ENCODE peak calls at places on chromosomes 7 and 10, in six cellular contexts. One of them, this sample, is unnamed.

GRCh38 chr10:98967601-98968000 is 268.1 kb downstream of the HPSE2 start:
- DNase-seq in RWPE1: no peak
- DNase-seq in Calu3: no peak
- DNase-seq in hepatic stellate cell: no peak
- DNase-seq in glutamatergic neuron: no peak
- DNase-seq in HT-29: no peak
- DNase-seq in this sample: no peak

GRCh38 chr7:130912910-130913720 is 179.1 kb upstream of the KLF14 start:
- DNase-seq in RWPE1: peak; percentile 80
- DNase-seq in Calu3: peak; percentile 88
- DNase-seq in hepatic stellate cell: peak; percentile 66
- DNase-seq in glutamatergic neuron: no peak
- DNase-seq in HT-29: peak; percentile 92
- DNase-seq in this sample: peak; percentile 98

GRCh38 chr10:110843796-110844616 is 27.7 kb upstream of the PDCD4 start:
- DNase-seq in RWPE1: no peak
- DNase-seq in Calu3: no peak
- DNase-seq in hepatic stellate cell: no peak
- DNase-seq in glutamatergic neuron: no peak
- DNase-seq in HT-29: no peak
- DNase-seq in this sample: no peak

GRCh38 chr7:13829231-13829630 is 160.2 kb downstream of the ETV1 start:
- DNase-seq in RWPE1: no peak
- DNase-seq in Calu3: no peak
- DNase-seq in hepatic stellate cell: no peak
- DNase-seq in glutamatergic neuron: no peak
- DNase-seq in HT-29: no peak
- DNase-seq in this sample: no peak

GRCh38 chr7:111982804-111983203 is 223.4 kb downstream of the DOCK4 start:
- DNase-seq in RWPE1: no peak
- DNase-seq in Calu3: no peak
- DNase-seq in hepatic stellate cell: peak; percentile 29
- DNase-seq in glutamatergic neuron: no peak
- DNase-seq in HT-29: no peak
- DNase-seq in this sample: peak; percentile 21

GRCh38 chr7:1248077-1248458 is 15.4 kb downstream of the UNCX start:
- DNase-seq in RWPE1: no peak
- DNase-seq in Calu3: no peak
- DNase-seq in hepatic stellate cell: no peak
- DNase-seq in glutamatergic neuron: peak; percentile 40
- DNase-seq in HT-29: no peak
- DNase-seq in this sample: no peak

GRCh38 chr7:17071866-17072265 is 190.1 kb upstream of the AGR3 start:
- DNase-seq in RWPE1: no peak
- DNase-seq in Calu3: no peak
- DNase-seq in hepatic stellate cell: no peak
- DNase-seq in glutamatergic neuron: no peak
- DNase-seq in HT-29: no peak
- DNase-seq in this sample: no peak

GRCh38 chr7:94578615-94579014 is 69.0 kb downstream of the CASD1 start:
- DNase-seq in RWPE1: no peak
- DNase-seq in Calu3: peak; percentile 46
- DNase-seq in hepatic stellate cell: no peak
- DNase-seq in glutamatergic neuron: no peak
- DNase-seq in HT-29: no peak
- DNase-seq in this sample: no peak

GRCh38 chr10:24958701-24959392 is 6.4 kb upstream of the PRTFDC1 start:
- DNase-seq in RWPE1: no peak
- DNase-seq in Calu3: no peak
- DNase-seq in hepatic stellate cell: peak; percentile 9
- DNase-seq in glutamatergic neuron: no peak
- DNase-seq in HT-29: no peak
- DNase-seq in this sample: no peak

GRCh38 chr10:26627320-26627719 is 70.2 kb upstream of the PDSS1 start:
- DNase-seq in RWPE1: no peak
- DNase-seq in Calu3: no peak
- DNase-seq in hepatic stellate cell: no peak
- DNase-seq in glutamatergic neuron: peak; percentile 17
- DNase-seq in HT-29: no peak
- DNase-seq in this sample: no peak

GRCh38 chr7:44460325-44460724 is 30.1 kb downstream of the NUDCD3 start:
- DNase-seq in RWPE1: no peak
- DNase-seq in Calu3: peak; percentile 17
- DNase-seq in hepatic stellate cell: no peak
- DNase-seq in glutamatergic neuron: no peak
- DNase-seq in HT-29: no peak
- DNase-seq in this sample: no peak

GRCh38 chr10:132880148-132880981 is 62.0 kb downstream of the CFAP46 start:
- DNase-seq in RWPE1: no peak
- DNase-seq in Calu3: no peak
- DNase-seq in hepatic stellate cell: no peak
- DNase-seq in glutamatergic neuron: no peak
- DNase-seq in HT-29: no peak
- DNase-seq in this sample: no peak

GRCh38 chr7:151008143-151008510 is 16.2 kb downstream of the ATG9B start:
- DNase-seq in RWPE1: no peak
- DNase-seq in Calu3: no peak
- DNase-seq in hepatic stellate cell: no peak
- DNase-seq in glutamatergic neuron: no peak
- DNase-seq in HT-29: no peak
- DNase-seq in this sample: no peak

GRCh38 chr10:106714734-106715368 is 449.7 kb downstream of the SORCS1 start:
- DNase-seq in RWPE1: no peak
- DNase-seq in Calu3: no peak
- DNase-seq in hepatic stellate cell: no peak
- DNase-seq in glutamatergic neuron: no peak
- DNase-seq in HT-29: no peak
- DNase-seq in this sample: no peak

GRCh38 chr7:130386876-130387275 is 6.6 kb downstream of the CPA1 start:
- DNase-seq in RWPE1: no peak
- DNase-seq in Calu3: no peak
- DNase-seq in hepatic stellate cell: no peak
- DNase-seq in glutamatergic neuron: no peak
- DNase-seq in HT-29: no peak
- DNase-seq in this sample: no peak

GRCh38 chr10:23439920-23440875 is 1.3 kb downstream of the OTUD1 start:
- DNase-seq in RWPE1: peak; percentile 42
- DNase-seq in Calu3: peak; percentile 35
- DNase-seq in hepatic stellate cell: peak; percentile 59
- DNase-seq in glutamatergic neuron: peak; percentile 33
- DNase-seq in HT-29: peak; percentile 18
- DNase-seq in this sample: peak; percentile 45

GRCh38 chr10:133206311-133207040 is 23.5 kb upstream of the UTF1 start:
- DNase-seq in RWPE1: no peak
- DNase-seq in Calu3: no peak
- DNase-seq in hepatic stellate cell: no peak
- DNase-seq in glutamatergic neuron: no peak
- DNase-seq in HT-29: no peak
- DNase-seq in this sample: no peak

GRCh38 chr10:8830064-8830463 is 775.6 kb downstream of the GATA3 start:
- DNase-seq in RWPE1: no peak
- DNase-seq in Calu3: no peak
- DNase-seq in hepatic stellate cell: no peak
- DNase-seq in glutamatergic neuron: no peak
- DNase-seq in HT-29: no peak
- DNase-seq in this sample: no peak

GRCh38 chr7:87797798-87798403 is 78.3 kb downstream of the SLC25A40 start:
- DNase-seq in RWPE1: peak; percentile 48
- DNase-seq in Calu3: peak; percentile 14
- DNase-seq in hepatic stellate cell: no peak
- DNase-seq in glutamatergic neuron: no peak
- DNase-seq in HT-29: peak; percentile 82
- DNase-seq in this sample: peak; percentile 21

GRCh38 chr7:133739817-133740216 is 387.3 kb upstream of the LRGUK start:
- DNase-seq in RWPE1: no peak
- DNase-seq in Calu3: no peak
- DNase-seq in hepatic stellate cell: no peak
- DNase-seq in glutamatergic neuron: no peak
- DNase-seq in HT-29: no peak
- DNase-seq in this sample: no peak

GRCh38 chr7:77657427-77658331 is 38.6 kb upstream of the RSBN1L start:
- DNase-seq in RWPE1: peak; percentile 39
- DNase-seq in Calu3: peak; percentile 21
- DNase-seq in hepatic stellate cell: peak; percentile 23
- DNase-seq in glutamatergic neuron: no peak
- DNase-seq in HT-29: peak; percentile 84
- DNase-seq in this sample: no peak

GRCh38 chr10:5876181-5876768 is 13.4 kb downstream of the ANKRD16 start:
- DNase-seq in RWPE1: no peak
- DNase-seq in Calu3: no peak
- DNase-seq in hepatic stellate cell: no peak
- DNase-seq in glutamatergic neuron: no peak
- DNase-seq in HT-29: no peak
- DNase-seq in this sample: peak; percentile 80

GRCh38 chr10:63537511-63537910 is 16.3 kb downstream of the REEP3 start:
- DNase-seq in RWPE1: no peak
- DNase-seq in Calu3: peak; percentile 56
- DNase-seq in hepatic stellate cell: no peak
- DNase-seq in glutamatergic neuron: peak; percentile 81
- DNase-seq in HT-29: no peak
- DNase-seq in this sample: no peak

GRCh38 chr7:141676618-141677017 is 25.3 kb downstream of the DENND11 start:
- DNase-seq in RWPE1: peak; percentile 23
- DNase-seq in Calu3: no peak
- DNase-seq in hepatic stellate cell: no peak
- DNase-seq in glutamatergic neuron: no peak
- DNase-seq in HT-29: no peak
- DNase-seq in this sample: no peak

GRCh38 chr10:36017141-36017540 is 375.0 kb upstream of the FZD8 start:
- DNase-seq in RWPE1: no peak
- DNase-seq in Calu3: no peak
- DNase-seq in hepatic stellate cell: no peak
- DNase-seq in glutamatergic neuron: no peak
- DNase-seq in HT-29: no peak
- DNase-seq in this sample: no peak

GRCh38 chr7:140267381-140268226 is 90.8 kb upstream of the KDM7A start:
- DNase-seq in RWPE1: no peak
- DNase-seq in Calu3: no peak
- DNase-seq in hepatic stellate cell: no peak
- DNase-seq in glutamatergic neuron: no peak
- DNase-seq in HT-29: no peak
- DNase-seq in this sample: no peak

GRCh38 chr10:97999066-97999908 is 31.1 kb downstream of the CRTAC1 start:
- DNase-seq in RWPE1: no peak
- DNase-seq in Calu3: no peak
- DNase-seq in hepatic stellate cell: no peak
- DNase-seq in glutamatergic neuron: no peak
- DNase-seq in HT-29: peak; percentile 3
- DNase-seq in this sample: no peak

GRCh38 chr7:151351967-151352366 is 10.4 kb downstream of the NUB1 start:
- DNase-seq in RWPE1: no peak
- DNase-seq in Calu3: no peak
- DNase-seq in hepatic stellate cell: no peak
- DNase-seq in glutamatergic neuron: no peak
- DNase-seq in HT-29: no peak
- DNase-seq in this sample: no peak

GRCh38 chr10:101817542-101818118 is 614 bp downstream of the OGA start:
- DNase-seq in RWPE1: peak; percentile 93
- DNase-seq in Calu3: peak; percentile 78
- DNase-seq in hepatic stellate cell: peak; percentile 85
- DNase-seq in glutamatergic neuron: no peak
- DNase-seq in HT-29: peak; percentile 86
- DNase-seq in this sample: peak; percentile 89

GRCh38 chr10:104345941-104346340 is 7.7 kb upstream of the ITPRIP start:
- DNase-seq in RWPE1: no peak
- DNase-seq in Calu3: no peak
- DNase-seq in hepatic stellate cell: no peak
- DNase-seq in glutamatergic neuron: no peak
- DNase-seq in HT-29: no peak
- DNase-seq in this sample: no peak

GRCh38 chr7:100407285-100408180 is 21.0 kb downstream of the ZCWPW1 start:
- DNase-seq in RWPE1: peak; percentile 78
- DNase-seq in Calu3: peak; percentile 27
- DNase-seq in hepatic stellate cell: peak; percentile 63
- DNase-seq in glutamatergic neuron: no peak
- DNase-seq in HT-29: peak; percentile 72
- DNase-seq in this sample: peak; percentile 63

GRCh38 chr7:83798489-83798888 is 149.6 kb upstream of the SEMA3E start:
- DNase-seq in RWPE1: no peak
- DNase-seq in Calu3: no peak
- DNase-seq in hepatic stellate cell: no peak
- DNase-seq in glutamatergic neuron: no peak
- DNase-seq in HT-29: no peak
- DNase-seq in this sample: no peak

GRCh38 chr7:17392846-17393245 is 94.4 kb downstream of the AHR start:
- DNase-seq in RWPE1: no peak
- DNase-seq in Calu3: no peak
- DNase-seq in hepatic stellate cell: no peak
- DNase-seq in glutamatergic neuron: no peak
- DNase-seq in HT-29: no peak
- DNase-seq in this sample: peak; percentile 86

GRCh38 chr7:47534322-47535032 is 47.4 kb downstream of the TNS3 start:
- DNase-seq in RWPE1: peak; percentile 96
- DNase-seq in Calu3: peak; percentile 84
- DNase-seq in hepatic stellate cell: no peak
- DNase-seq in glutamatergic neuron: no peak
- DNase-seq in HT-29: peak; percentile 82
- DNase-seq in this sample: no peak

GRCh38 chr7:38318803-38319416 is 45.5 kb upstream of the TARP start:
- DNase-seq in RWPE1: peak; percentile 60
- DNase-seq in Calu3: peak; percentile 53
- DNase-seq in hepatic stellate cell: peak; percentile 79
- DNase-seq in glutamatergic neuron: peak; percentile 27
- DNase-seq in HT-29: peak; percentile 64
- DNase-seq in this sample: peak; percentile 50

GRCh38 chr7:2968176-2968575 is 75.5 kb downstream of the CARD11 start:
- DNase-seq in RWPE1: no peak
- DNase-seq in Calu3: no peak
- DNase-seq in hepatic stellate cell: no peak
- DNase-seq in glutamatergic neuron: no peak
- DNase-seq in HT-29: no peak
- DNase-seq in this sample: no peak

GRCh38 chr7:41975854-41976253 is 261.2 kb downstream of the GLI3 start:
- DNase-seq in RWPE1: no peak
- DNase-seq in Calu3: no peak
- DNase-seq in hepatic stellate cell: no peak
- DNase-seq in glutamatergic neuron: no peak
- DNase-seq in HT-29: no peak
- DNase-seq in this sample: no peak

GRCh38 chr10:51162002-51162401 is 87.7 kb downstream of the PRKG1 start:
- DNase-seq in RWPE1: no peak
- DNase-seq in Calu3: no peak
- DNase-seq in hepatic stellate cell: no peak
- DNase-seq in glutamatergic neuron: peak; percentile 28
- DNase-seq in HT-29: no peak
- DNase-seq in this sample: no peak